ENCODE peak calls at places on chromosome 12, in six cellular contexts. W, Q, V, P, H and F are unnamed samples. For H3K9me3, the result is how much of the 10 kb centered on the place peaks cover.

GRCh38 chr12:89863332-89863938 is 154.8 kb upstream of the ATP2B1 start:
- DNase-seq in Q (no peak), H (no peak), P (no peak), V (no peak), W (no peak), F (no peak)

GRCh38 chr12:123602651-123603195 is 824 bp downstream of the DDX55 start:
- DNase-seq in Q (no peak), W (no peak), V (no peak), P (no peak), H (no peak), F (no peak)

GRCh38 chr12:12745576-12746211 is 28.5 kb downstream of the CDKN1B start:
- DNase-seq in P (no peak), W (no peak), V (no peak), H (no peak), Q (no peak), F (peak)

GRCh38 chr12:75724913-75725312 is 213.5 kb upstream of the KRR1 start:
- DNase-seq in P (no peak), H (no peak), Q (peak), V (no peak), W (peak), F (peak)

GRCh38 chr12:95066091-95066855 is 7.1 kb downstream of the NR2C1 start:
- DNase-seq in H (no peak), P (no peak), W (no peak), V (no peak), Q (no peak), F (no peak)

GRCh38 chr12:41656454-41656853 is 468.3 kb downstream of the PDZRN4 start:
- DNase-seq in P (no peak), Q (no peak), V (no peak), H (no peak), W (no peak), F (no peak)

GRCh38 chr12:100123316-100124095 is 19.2 kb downstream of the BLTP3B start:
- DNase-seq in W (no peak), H (no peak), Q (no peak), P (no peak), V (no peak), F (no peak)

GRCh38 chr12:110074089-110074488 is 25.8 kb upstream of the C12orf76 start:
- DNase-seq in H (no peak), Q (no peak), V (no peak), W (no peak), P (no peak), F (no peak)

GRCh38 chr12:53090105-53090504 is 7.4 kb upstream of the IGFBP6 start:
- DNase-seq in V (no peak), H (peak), P (no peak), W (no peak), Q (no peak), F (no peak)

GRCh38 chr12:51592034-51592705 is 1.1 kb downstream of the SCN8A start:
- DNase-seq in P (no peak), W (peak), H (peak), V (no peak), Q (no peak), F (no peak)

GRCh38 chr12:113333877-113334785 is 778 bp downstream of the SLC8B1 start:
- DNase-seq in Q (no peak), P (peak), W (no peak), H (no peak), V (no peak), F (no peak)

GRCh38 chr12:47999816-48000215 is 4.5 kb downstream of the COL2A1 start:
- DNase-seq in H (no peak), W (no peak), V (no peak), P (no peak), Q (no peak), F (no peak)

GRCh38 chr12:54935235-54935951 is 49.2 kb downstream of the TESPA1 start:
- DNase-seq in W (peak), P (no peak), V (no peak), H (no peak), Q (no peak), F (no peak)

GRCh38 chr12:14901228-14901562 is 15.5 kb upstream of the MGP start:
- DNase-seq in W (no peak), P (no peak), Q (peak), H (peak), V (no peak), F (no peak)

GRCh38 chr12:15131462-15131861 is 89.8 kb downstream of the RERG start:
- DNase-seq in Q (no peak), H (no peak), V (no peak), P (no peak), W (no peak), F (peak)

GRCh38 chr12:62919827-62920226 is 15.1 kb downstream of the PPM1H start:
- DNase-seq in H (no peak), P (peak), W (peak), V (no peak), Q (no peak), F (no peak)

DNA sequence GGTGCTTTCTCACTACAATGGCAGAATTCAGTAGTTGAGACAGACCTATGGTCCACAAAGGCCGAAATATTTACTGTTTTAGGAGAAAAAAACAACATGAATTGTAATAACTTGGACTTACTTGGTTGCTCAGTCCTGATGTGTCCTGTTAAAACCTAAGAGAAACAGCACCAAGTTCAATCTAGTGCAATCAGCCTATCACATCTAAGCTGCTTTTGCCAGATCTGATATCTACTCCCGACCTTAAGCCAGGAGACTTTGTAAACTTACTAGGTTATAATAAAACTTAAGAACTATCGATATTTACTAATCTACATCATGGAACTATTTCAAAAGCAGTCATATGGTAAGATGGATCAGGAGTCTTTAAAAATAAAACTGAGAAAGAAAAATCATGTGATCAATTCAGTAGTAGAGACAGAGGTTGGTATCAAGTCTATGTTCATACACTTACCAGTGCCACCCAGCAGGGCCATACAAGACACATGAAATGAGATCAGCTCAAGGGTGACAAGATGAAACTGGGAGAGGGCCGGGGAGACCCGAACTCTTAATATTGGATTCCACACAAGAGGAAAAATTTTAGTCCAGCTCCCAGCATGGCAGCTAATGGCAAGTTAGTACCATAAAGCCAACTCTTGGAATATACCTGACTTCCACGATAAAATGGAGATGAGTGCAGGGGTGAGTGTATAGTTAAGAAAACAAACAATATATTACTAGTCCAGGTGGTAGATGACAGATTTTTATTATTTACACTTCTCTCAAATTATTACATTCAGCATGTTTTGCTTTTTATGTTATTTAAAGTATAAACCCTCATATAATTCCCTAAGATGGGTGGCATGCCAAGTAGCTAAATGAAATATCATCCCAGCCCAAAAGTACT is 27.5 kb downstream of the NUDT4 start:
- DNase-seq in Q (no peak), V (no peak), H (peak), W (no peak), P (no peak), F (no peak)
- H3K27ac ChIP-seq in Q (peak), V (no peak), H (no peak), W (no peak), P (no peak), F (no peak)

GRCh38 chr12:132529156-132529839 is 39.3 kb downstream of the FBRSL1 start:
- DNase-seq in Q (no peak), P (no peak), H (no peak), V (no peak), W (no peak), F (no peak)

GRCh38 chr12:132528564-132529106 is 38.7 kb downstream of the FBRSL1 start:
- DNase-seq in V (no peak), H (no peak), W (no peak), Q (no peak), P (no peak), F (no peak)

GRCh38 chr12:132529899-132530298 is 39.9 kb downstream of the FBRSL1 start:
- DNase-seq in W (no peak), P (no peak), V (no peak), H (no peak), Q (no peak), F (no peak)

GRCh38 chr12:132530851-132531250 is 40.9 kb downstream of the FBRSL1 start:
- DNase-seq in V (no peak), Q (no peak), P (no peak), W (no peak), H (no peak), F (no peak)

GRCh38 chr12:132530451-132530850 is 40.5 kb downstream of the FBRSL1 start:
- DNase-seq in Q (no peak), H (no peak), P (no peak), V (no peak), W (no peak), F (peak)
- H3K9me3 ChIP-seq in Q (under half), H (under half), P (under half), V (under half), W (under half), F (under half)

GRCh38 chr12:22794017-22794416 is 169.0 kb downstream of the ETNK1 start:
- DNase-seq in P (no peak), Q (no peak), H (no peak), W (no peak), V (no peak), F (no peak)
- H3K4me3 ChIP-seq in P (no peak), Q (no peak), H (no peak), W (no peak), V (no peak), F (no peak)

GRCh38 chr12:40511341-40511740 is 180.9 kb upstream of the CNTN1 start:
- DNase-seq in P (no peak), W (no peak), Q (no peak), V (no peak), H (no peak), F (no peak)

DNA sequence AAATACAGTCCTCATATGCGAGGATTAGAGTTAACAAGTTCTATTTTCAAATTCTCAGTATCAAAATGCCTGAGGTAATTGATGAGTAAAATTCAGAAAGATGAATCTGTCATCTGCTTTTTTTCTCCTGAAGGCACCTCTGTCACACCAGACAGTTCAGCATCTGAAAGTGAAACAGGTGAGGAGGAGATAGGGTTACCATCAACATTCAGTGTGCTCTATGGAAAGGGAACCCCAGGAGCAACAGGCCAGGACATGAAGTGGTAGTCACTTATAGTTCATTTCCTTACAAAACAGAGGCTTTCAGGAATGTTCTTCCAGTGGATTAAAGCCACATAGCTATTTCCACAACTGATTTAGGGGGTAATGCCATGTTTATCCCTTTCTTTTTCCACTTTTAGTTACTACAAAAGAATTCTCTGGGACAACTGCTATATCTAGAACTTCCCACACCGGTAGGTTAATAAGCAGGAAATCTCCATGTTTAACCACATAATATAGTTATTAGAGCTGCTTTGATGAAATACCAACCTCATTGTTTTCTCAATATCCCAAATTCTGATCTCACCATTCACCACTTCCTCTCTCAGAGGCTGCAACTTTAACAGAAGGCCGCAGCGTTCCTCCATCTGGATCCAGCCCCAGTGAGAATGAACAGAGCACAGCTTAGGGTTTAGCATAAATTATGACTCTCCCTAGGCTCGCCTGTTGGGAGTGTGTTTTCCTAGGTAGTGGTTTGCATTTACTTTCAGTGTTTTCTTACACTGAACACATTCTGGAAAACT is 177.0 kb upstream of the CNTN1 start:
- DNase-seq in P (no peak), Q (no peak), H (no peak), W (no peak), V (no peak), F (peak)
- H3K27ac ChIP-seq in P (no peak), Q (no peak), H (no peak), W (no peak), V (no peak), F (no peak)

GRCh38 chr12:34396006-34396860 is 373.9 kb downstream of the ALG10 start:
- DNase-seq in Q (no peak), P (peak), V (peak), H (peak), W (no peak), F (peak)

GRCh38 chr12:34398706-34399630 is 376.7 kb downstream of the ALG10 start:
- DNase-seq in V (peak), W (no peak), Q (peak), H (peak), P (peak), F (no peak)

GRCh38 chr12:34396861-34397590 is 374.7 kb downstream of the ALG10 start:
- DNase-seq in W (no peak), H (peak), Q (peak), V (peak), P (peak), F (peak)

GRCh38 chr12:34398366-34398705 is 376.0 kb downstream of the ALG10 start:
- DNase-seq in V (peak), H (no peak), P (peak), Q (peak), W (no peak), F (peak)

GRCh38 chr12:34397591-34398365 is 375.5 kb downstream of the ALG10 start:
- DNase-seq in H (peak), Q (peak), P (peak), W (no peak), V (peak), F (no peak)
- H3K9me3 ChIP-seq in H (under half), Q (under half), P (under half), W (half or more), V (under half), F (under half)

GRCh38 chr12:4812621-4813327 is 92.6 kb downstream of the GALNT8 start:
- DNase-seq in V (no peak), H (no peak), W (no peak), Q (no peak), P (no peak), F (no peak)

GRCh38 chr12:4807813-4808212 is 87.6 kb downstream of the GALNT8 start:
- DNase-seq in H (no peak), Q (no peak), W (no peak), V (no peak), P (no peak), F (no peak)

GRCh38 chr12:4809449-4810218 is 89.4 kb downstream of the GALNT8 start:
- DNase-seq in W (no peak), H (peak), V (no peak), P (no peak), Q (no peak), F (no peak)

GRCh38 chr12:4809013-4809448 is 88.8 kb downstream of the GALNT8 start:
- DNase-seq in H (peak), W (no peak), Q (peak), P (no peak), V (no peak), F (peak)

GRCh38 chr12:4810219-4810671 is 90.0 kb downstream of the GALNT8 start:
- DNase-seq in Q (no peak), V (no peak), P (no peak), H (no peak), W (no peak), F (no peak)
- H3K4me3 ChIP-seq in Q (peak), V (peak), P (no peak), H (peak), W (no peak), F (no peak)

DNA sequence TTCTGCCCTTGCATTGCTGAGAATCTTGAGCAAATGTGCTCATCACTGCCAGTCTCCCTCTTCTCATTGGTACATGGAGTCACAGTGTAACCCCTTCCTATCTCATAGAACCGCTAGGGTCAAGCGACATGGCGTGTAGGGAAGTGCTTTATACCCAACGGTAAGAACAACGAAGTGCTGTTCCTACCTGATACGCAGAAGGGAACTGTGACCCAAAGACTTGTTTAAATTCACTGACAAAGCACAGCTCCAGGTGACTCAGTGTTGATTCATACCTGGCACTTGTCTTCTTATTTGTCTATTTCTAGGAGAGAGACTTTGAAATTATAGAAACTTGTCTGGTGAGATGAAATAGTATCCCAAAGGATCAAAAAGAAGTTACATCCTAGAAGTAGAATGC is 53.7 kb downstream of the FBXL14 start:
- DNase-seq in W (no peak), H (no peak), P (no peak), V (no peak), Q (no peak), F (no peak)
- H3K27ac ChIP-seq in W (no peak), H (no peak), P (no peak), V (no peak), Q (no peak), F (no peak)